ENCODE peak calls at places on chromosomes 1 and 21, in five cellular contexts. F is neuronal stem cell, G is IMR-90, K is H9, B is H1. Q is an unnamed sample. For H3K9me3, the result is how much of the 10 kb centered on the place peaks cover.

GRCh38 chr1:182685186-182685585 is 799 bp upstream of the RGS8 start:
- DNase-seq in G (no peak), K (no peak), F (no peak), B (no peak), Q (no peak)

GRCh38 chr1:245599413-245600174 is 444.8 kb downstream of the KIF26B start:
- DNase-seq in G (peak), F (no peak), K (peak), B (no peak), Q (peak)

GRCh38 chr1:102234753-102235359 is 238.1 kb upstream of the OLFM3 start:
- DNase-seq in B (no peak), K (no peak), G (no peak), F (no peak), Q (no peak)

GRCh38 chr1:184030433-184031126 is 6.9 kb downstream of the COLGALT2 start:
- DNase-seq in K (no peak), B (no peak), F (no peak), G (no peak), Q (no peak)

GRCh38 chr1:57922130-57922529 is 498.3 kb upstream of the DAB1 start:
- DNase-seq in B (no peak), G (no peak), F (no peak), K (no peak), Q (no peak)

GRCh38 chr21:40049031-40049958 is 182.1 kb downstream of the PCP4 start:
- DNase-seq in K (no peak), B (no peak), G (peak), F (no peak), Q (no peak)

GRCh38 chr1:31703431-31704260 is at the start of gene COL16A1:
- DNase-seq in B (no peak), K (peak), G (peak), F (no peak), Q (peak)

GRCh38 chr1:54489627-54490240 is 58.3 kb upstream of the ACOT11 start:
- DNase-seq in B (no peak), K (no peak), F (no peak), G (no peak), Q (no peak)

GRCh38 chr1:46547481-46548383 is 3.7 kb downstream of the KNCN start:
- DNase-seq in B (no peak), K (no peak), F (no peak), G (peak), Q (peak)

GRCh38 chr21:41536827-41537103 is 28.8 kb upstream of the TMPRSS2 start:
- DNase-seq in B (no peak), F (no peak), G (no peak), K (no peak), Q (no peak)

GRCh38 chr1:180397190-180397589 is 105.2 kb downstream of the ACBD6 start:
- DNase-seq in K (no peak), B (no peak), G (no peak), F (no peak), Q (no peak)

GRCh38 chr1:36156329-36157114 is 562 bp downstream of the MAP7D1 start:
- DNase-seq in F (peak), K (peak), G (peak), B (no peak), Q (peak)

GRCh38 chr1:93051961-93052360 is 27.1 kb upstream of the MTF2 start:
- DNase-seq in G (no peak), F (no peak), B (no peak), K (no peak), Q (no peak)

GRCh38 chr1:68495968-68496679 is 758 bp downstream of the DEPDC1 start:
- DNase-seq in B (no peak), K (no peak), F (peak), G (no peak), Q (peak)

GRCh38 chr1:154476791-154477190 is 25.2 kb upstream of the TDRD10 start:
- DNase-seq in B (no peak), G (no peak), F (no peak), K (no peak), Q (no peak)

GRCh38 chr1:162094271-162094670 is 24.8 kb downstream of the NOS1AP start:
- DNase-seq in K (no peak), B (no peak), F (no peak), G (peak), Q (peak)

GRCh38 chr1:206442101-206442500 is 28.2 kb upstream of the IKBKE start:
- DNase-seq in F (no peak), B (no peak), K (no peak), G (peak), Q (no peak)

GRCh38 chr1:230103341-230104173 is 36.5 kb downstream of the GALNT2 start:
- DNase-seq in K (no peak), B (no peak), F (no peak), G (peak), Q (peak)

GRCh38 chr1:243903023-243903422 is 53.0 kb upstream of the AKT3 start:
- DNase-seq in B (no peak), G (no peak), F (no peak), K (no peak), Q (no peak)
- H2AFZ ChIP-seq in B (no peak), G (no peak), F (no peak), K (no peak), Q (no peak)

GRCh38 chr1:21782868-21783678 is at the start of gene USP48:
- DNase-seq in F (peak), B (peak), K (peak), G (peak), Q (peak)

GRCh38 chr1:21775985-21776562 is 6.9 kb downstream of the USP48 start:
- DNase-seq in B (no peak), K (no peak), F (no peak), G (peak), Q (peak)

GRCh38 chr1:21778405-21778727 is 4.6 kb downstream of the USP48 start:
- DNase-seq in F (no peak), G (no peak), K (no peak), B (no peak), Q (no peak)

GRCh38 chr1:21781971-21782867 is 730 bp downstream of the USP48 start:
- DNase-seq in F (peak), K (peak), B (no peak), G (peak), Q (peak)

DNA sequence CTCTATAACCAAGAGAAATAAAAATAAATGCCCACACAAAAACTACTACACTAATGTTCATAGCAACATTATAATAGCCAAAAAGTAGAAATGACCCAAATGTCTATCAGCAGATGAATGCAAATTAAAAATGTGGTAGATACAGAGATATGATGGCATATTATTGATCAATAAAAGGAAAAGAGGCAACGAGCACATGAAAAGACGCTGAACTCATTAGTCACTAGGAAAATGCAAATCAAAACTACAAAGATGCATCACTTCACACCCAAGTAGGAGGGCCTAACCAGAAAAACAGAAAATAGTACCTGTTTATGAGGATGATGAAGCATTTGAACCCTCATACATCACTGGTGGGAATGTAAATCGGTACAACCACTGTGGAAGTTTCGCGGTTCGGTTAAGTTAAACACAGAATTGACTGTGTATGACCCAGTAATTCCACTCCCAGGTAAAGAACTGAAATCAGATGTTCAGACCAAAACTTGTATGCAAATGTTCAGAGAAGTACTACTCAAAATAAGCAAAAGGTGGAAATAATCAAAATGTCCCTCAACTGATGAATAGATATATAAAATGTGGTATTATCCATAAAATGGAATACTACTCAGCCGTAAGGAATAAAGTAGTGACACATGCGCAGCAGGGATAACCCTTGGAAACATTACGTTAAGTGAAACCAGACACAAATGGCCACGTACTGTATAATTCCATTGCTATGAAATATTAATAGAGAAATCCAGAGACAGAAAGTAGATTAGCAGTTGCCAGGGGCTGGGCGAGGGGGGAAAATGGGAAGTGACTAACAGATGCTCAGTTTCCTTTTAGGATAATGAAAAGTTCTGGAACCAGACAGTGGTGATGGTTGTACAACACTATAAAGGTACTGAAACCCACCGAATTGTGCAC is 3.1 kb downstream of the USP48 start:
- DNase-seq in G (no peak), F (no peak), B (no peak), K (no peak), Q (no peak)
- H2BK15ac ChIP-seq in G (no peak), F (no peak), B (no peak), K (no peak), Q (no peak)

GRCh38 chr1:4689941-4690635 is 35.7 kb downstream of the AJAP1 start:
- DNase-seq in G (no peak), F (no peak), K (no peak), B (no peak), Q (no peak)
- H3K9me3 ChIP-seq in G (half or more), F (under half), K (under half), B (under half), Q (under half)

DNA sequence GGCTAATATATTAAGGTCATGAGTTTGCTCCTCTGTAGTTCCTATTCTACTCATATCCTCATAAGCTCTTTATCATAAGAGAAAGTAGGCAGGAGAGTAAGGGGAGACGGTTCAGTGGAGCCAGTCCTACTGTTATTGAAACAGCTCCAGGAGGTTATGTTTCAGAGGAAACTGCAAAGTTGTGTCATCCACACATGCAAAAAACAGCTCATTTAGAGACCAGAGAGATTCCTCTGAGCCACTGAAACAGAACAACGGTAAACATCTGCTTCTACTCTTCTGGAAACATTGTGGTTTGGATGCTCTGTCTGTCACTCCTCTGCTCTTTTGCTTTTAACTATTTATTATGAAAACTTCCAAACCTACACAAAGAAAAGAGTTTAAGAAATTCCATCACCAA is 66.3 kb upstream of the PPP2R5A start:
- DNase-seq in G (peak), F (no peak), K (no peak), B (no peak), Q (peak)
- H2AFZ ChIP-seq in G (no peak), F (no peak), K (no peak), B (no peak), Q (no peak)

Q was measured in mesenchymal stem cell.